ENCODE peak calls at places on chromosomes 3 and 15, in eight cellular contexts. R is HFF-Myc, E is body of pancreas, V is neural crest cell, X is cardiac muscle cell, Y is ovary, B is fibroblast of pulmonary artery, H is fibroblast of lung. A is an unnamed sample.

GRCh38 chr15:92822216-92823144 is 77.6 kb upstream of the CHD2 start:
- DNase-seq in R (no peak), E (no peak), V (no peak), X (no peak), Y (no peak), B (no peak), H (no peak), A (no peak)

GRCh38 chr3:40780341-40780800 is 255.6 kb downstream of the ZNF621 start:
- DNase-seq in R (no peak), E (peak), V (peak), X (no peak), Y (peak), B (peak), H (no peak), A (no peak)

GRCh38 chr3:195248281-195248680 is 22.7 kb downstream of the XXYLT1 start:
- DNase-seq in R (no peak), E (no peak), V (no peak), X (no peak), Y (no peak), B (peak), H (no peak), A (no peak)

GRCh38 chr15:66564136-66565041 is 1.4 kb downstream of the LCTL start:
- DNase-seq in R (no peak), E (no peak), V (no peak), X (no peak), Y (no peak), B (no peak), H (no peak), A (peak)

GRCh38 chr3:148839805-148840204 is 12.2 kb downstream of the CPB1 start:
- DNase-seq in R (no peak), E (no peak), V (no peak), X (no peak), Y (no peak), B (no peak), H (no peak), A (no peak)

GRCh38 chr3:73499787-73500186 is 125.0 kb downstream of the PDZRN3 start:
- DNase-seq in R (no peak), E (no peak), V (no peak), X (no peak), Y (no peak), B (peak), H (no peak), A (no peak)

GRCh38 chr15:59656935-59657634 is at the start of gene GTF2A2:
- DNase-seq in R (peak), E (peak), V (peak), X (peak), Y (peak), B (peak), H (peak), A (peak)

GRCh38 chr3:41188291-41188690 is 11.0 kb upstream of the CTNNB1 start:
- DNase-seq in R (no peak), E (no peak), V (no peak), X (no peak), Y (no peak), B (no peak), H (no peak), A (no peak)

GRCh38 chr15:33600161-33600560 is 289.4 kb downstream of the RYR3 start:
- DNase-seq in R (no peak), E (no peak), V (no peak), X (no peak), Y (no peak), B (no peak), H (no peak), A (no peak)

GRCh38 chr3:59425942-59426341 is 376.1 kb upstream of the CFAP20DC start:
- DNase-seq in R (no peak), E (no peak), V (no peak), X (no peak), Y (no peak), B (no peak), H (no peak), A (no peak)

GRCh38 chr3:136255672-136256406 is 5.7 kb downstream of the PCCB start:
- DNase-seq in R (no peak), E (no peak), V (no peak), X (no peak), Y (no peak), B (no peak), H (no peak), A (no peak)

GRCh38 chr3:63753567-63753966 is 65.5 kb upstream of the C3orf49 start:
- DNase-seq in R (no peak), E (no peak), V (no peak), X (peak), Y (no peak), B (peak), H (peak), A (no peak)

GRCh38 chr3:47781326-47781684 is 388 bp downstream of the SMARCC1 start:
- DNase-seq in R (no peak), E (peak), V (peak), X (peak), Y (peak), B (peak), H (no peak), A (peak)

GRCh38 chr3:120420360-120420759 is 30.4 kb downstream of the FSTL1 start:
- DNase-seq in R (no peak), E (no peak), V (no peak), X (no peak), Y (no peak), B (no peak), H (no peak), A (no peak)

GRCh38 chr3:168696119-168696518 is 600.4 kb upstream of the GOLIM4 start:
- DNase-seq in R (no peak), E (no peak), V (no peak), X (no peak), Y (no peak), B (no peak), H (no peak), A (no peak)

GRCh38 chr3:125525153-125525552 is 5.2 kb upstream of the SNX4 start:
- DNase-seq in R (no peak), E (no peak), V (no peak), X (no peak), Y (no peak), B (no peak), H (no peak), A (no peak)

GRCh38 chr3:125515421-125515820 is 4.6 kb downstream of the SNX4 start:
- DNase-seq in R (no peak), E (no peak), V (no peak), X (no peak), Y (no peak), B (no peak), H (no peak), A (no peak)

DNA sequence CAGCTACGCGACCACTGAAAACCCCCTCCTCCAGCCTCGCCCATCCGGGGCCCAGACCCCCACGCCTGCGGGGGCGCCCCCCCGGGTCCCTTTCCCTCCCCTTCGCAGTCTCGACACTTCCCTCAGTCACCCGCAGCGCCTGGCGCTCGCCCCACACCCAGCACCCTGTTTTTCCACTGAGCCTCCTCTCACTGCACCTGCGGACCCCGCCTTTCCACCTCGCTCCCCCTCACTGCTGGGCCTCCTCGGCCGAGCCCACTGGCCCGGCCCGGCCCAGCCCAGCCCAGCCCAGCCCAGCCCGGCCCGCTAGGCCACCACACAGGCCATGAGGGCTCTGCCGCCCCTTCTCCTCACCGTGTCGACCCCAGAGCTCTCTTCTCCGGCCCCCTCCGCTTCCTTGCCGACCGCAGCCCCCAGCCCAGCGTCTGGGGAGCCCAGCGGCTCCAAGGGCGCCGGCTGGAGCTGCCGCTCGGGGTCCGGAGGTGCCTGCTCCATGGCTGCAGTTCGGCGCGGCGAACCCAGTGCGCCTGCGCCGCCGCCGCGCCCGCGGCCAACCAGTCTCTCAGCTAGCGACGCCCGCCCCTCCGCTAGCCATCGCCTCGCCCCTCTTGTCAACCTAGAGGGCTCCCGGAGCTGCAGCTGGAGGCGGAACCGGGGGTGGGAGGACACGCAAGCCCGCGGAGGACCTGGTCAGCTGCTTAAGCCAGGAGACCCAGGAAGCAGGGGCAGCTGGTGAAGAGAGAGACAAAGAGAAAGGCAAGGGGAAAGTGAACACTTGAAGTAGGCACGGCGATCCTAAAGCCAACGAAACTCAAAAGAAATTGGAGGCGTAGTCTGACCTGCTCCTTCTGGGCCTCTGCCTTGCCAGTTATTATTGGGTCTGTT is at the start of gene SNX4:
- DNase-seq in R (peak), E (peak), V (peak), X (peak), Y (peak), B (peak), H (peak), A (peak)
- TF ChIP-seq CTCF in R (no peak), E (no peak), V (no peak), X (no peak), Y (no peak), B (no peak), H (no peak), A (no peak)

GRCh38 chr3:53500165-53500777 is 5.9 kb downstream of the CACNA1D start:
- DNase-seq in R (no peak), E (no peak), V (no peak), X (no peak), Y (no peak), B (no peak), H (no peak), A (no peak)

GRCh38 chr3:53495518-53496501 is 1.4 kb downstream of the CACNA1D start:
- DNase-seq in R (no peak), E (peak), V (no peak), X (peak), Y (peak), B (no peak), H (no peak), A (peak)

GRCh38 chr3:53496984-53497383 is 2.6 kb downstream of the CACNA1D start:
- DNase-seq in R (no peak), E (no peak), V (no peak), X (no peak), Y (no peak), B (no peak), H (no peak), A (no peak)

GRCh38 chr3:53501203-53501602 is 6.8 kb downstream of the CACNA1D start:
- DNase-seq in R (no peak), E (no peak), V (no peak), X (peak), Y (no peak), B (no peak), H (peak), A (no peak)

DNA sequence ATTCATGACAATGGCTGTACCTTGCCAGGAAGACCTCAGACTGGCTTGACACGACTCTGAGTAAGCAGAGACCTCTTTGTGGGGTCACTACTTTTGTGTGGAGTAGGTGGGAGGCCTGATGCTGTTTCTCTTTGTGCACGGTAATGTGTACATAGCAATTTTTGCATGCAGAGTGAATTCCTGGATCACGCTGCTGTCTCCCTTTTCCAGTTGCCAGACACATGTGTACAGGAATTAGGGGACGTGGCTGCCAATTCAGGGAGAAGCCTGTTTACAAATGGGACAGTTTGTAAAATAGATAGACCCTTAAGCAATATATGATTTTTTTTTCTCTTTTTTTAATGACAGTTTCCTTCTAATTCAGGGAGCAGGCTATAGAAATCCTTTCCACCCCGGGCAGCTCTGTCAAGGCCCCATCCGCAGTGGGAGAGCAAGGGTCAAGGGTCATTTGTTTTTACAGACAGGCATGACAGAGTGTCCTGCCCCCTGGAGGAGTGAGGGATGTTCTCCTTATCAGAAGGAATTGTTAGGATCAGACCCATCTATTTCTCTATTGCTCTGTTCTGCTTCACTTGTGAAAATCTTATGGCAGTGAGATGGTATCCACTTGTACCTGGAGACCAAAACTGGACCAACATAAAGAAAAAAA is 4.7 kb downstream of the CACNA1D start:
- DNase-seq in R (no peak), E (no peak), V (no peak), X (no peak), Y (no peak), B (no peak), H (no peak), A (peak)
- TF ChIP-seq CTCF in R (no peak), E (no peak), V (no peak), X (no peak), Y (no peak), B (no peak), H (no peak), A (peak)

GRCh38 chr3:165210132-165210531 is 13.9 kb upstream of the SLITRK3 start:
- DNase-seq in R (no peak), E (no peak), V (no peak), X (no peak), Y (no peak), B (no peak), H (no peak), A (no peak)
- TF ChIP-seq CTCF in R (no peak), E (peak), V (peak), X (peak), Y (no peak), B (peak), H (peak), A (peak)

GRCh38 chr15:75785771-75786563 is 57.3 kb upstream of the UBE2Q2 start:
- DNase-seq in R (no peak), E (no peak), V (peak), X (peak), Y (no peak), B (peak), H (peak), A (no peak)
- TF ChIP-seq CTCF in R (no peak), E (no peak), V (peak), X (no peak), Y (no peak), B (peak), H (peak), A (no peak)

DNA sequence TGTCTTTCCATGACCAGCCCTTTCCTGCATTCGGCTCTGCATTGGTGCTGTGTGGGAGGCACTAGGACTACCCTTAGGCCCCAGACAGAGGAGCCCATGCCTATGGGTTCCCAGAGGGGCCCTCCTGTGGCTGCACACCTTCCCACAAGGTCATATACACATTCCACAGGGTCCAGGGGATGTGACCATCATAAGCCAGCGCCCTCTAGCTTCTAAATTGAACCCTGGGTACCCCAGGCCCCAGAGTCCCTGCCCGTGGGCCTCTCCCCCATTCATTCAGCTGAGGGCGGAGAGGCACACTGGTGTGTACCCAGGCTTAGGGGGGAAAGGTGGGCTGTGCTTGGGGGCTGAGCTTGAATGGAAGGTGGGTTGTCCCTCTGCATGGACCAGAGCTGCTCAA is 10.2 kb upstream of the SLC6A6 start:
- DNase-seq in R (no peak), E (no peak), V (no peak), X (no peak), Y (no peak), B (no peak), H (no peak), A (no peak)
- TF ChIP-seq CTCF in R (no peak), E (no peak), V (no peak), X (no peak), Y (no peak), B (no peak), H (no peak), A (no peak)

GRCh38 chr3:8485141-8485840 is 16.3 kb upstream of the LMCD1 start:
- DNase-seq in R (no peak), E (no peak), V (no peak), X (no peak), Y (no peak), B (no peak), H (no peak), A (no peak)

GRCh38 chr3:8482263-8482662 is 19.4 kb upstream of the LMCD1 start:
- DNase-seq in R (no peak), E (no peak), V (no peak), X (no peak), Y (no peak), B (no peak), H (no peak), A (no peak)

GRCh38 chr3:8484409-8485140 is 17.0 kb upstream of the LMCD1 start:
- DNase-seq in R (no peak), E (no peak), V (no peak), X (no peak), Y (no peak), B (no peak), H (no peak), A (no peak)

GRCh38 chr3:8481380-8481779 is 20.2 kb upstream of the LMCD1 start:
- DNase-seq in R (no peak), E (no peak), V (no peak), X (no peak), Y (no peak), B (no peak), H (peak), A (no peak)

GRCh38 chr3:8482960-8483665 is 18.5 kb upstream of the LMCD1 start:
- DNase-seq in R (peak), E (peak), V (no peak), X (no peak), Y (peak), B (peak), H (peak), A (no peak)
- TF ChIP-seq CTCF in R (no peak), E (no peak), V (no peak), X (no peak), Y (no peak), B (no peak), H (no peak), A (no peak)

GRCh38 chr3:49700453-49701128 is 11.2 kb downstream of the RNF123 start:
- DNase-seq in R (no peak), E (no peak), V (no peak), X (no peak), Y (no peak), B (no peak), H (no peak), A (no peak)
- TF ChIP-seq CTCF in R (peak), E (no peak), V (no peak), X (peak), Y (no peak), B (no peak), H (no peak), A (no peak)

DNA sequence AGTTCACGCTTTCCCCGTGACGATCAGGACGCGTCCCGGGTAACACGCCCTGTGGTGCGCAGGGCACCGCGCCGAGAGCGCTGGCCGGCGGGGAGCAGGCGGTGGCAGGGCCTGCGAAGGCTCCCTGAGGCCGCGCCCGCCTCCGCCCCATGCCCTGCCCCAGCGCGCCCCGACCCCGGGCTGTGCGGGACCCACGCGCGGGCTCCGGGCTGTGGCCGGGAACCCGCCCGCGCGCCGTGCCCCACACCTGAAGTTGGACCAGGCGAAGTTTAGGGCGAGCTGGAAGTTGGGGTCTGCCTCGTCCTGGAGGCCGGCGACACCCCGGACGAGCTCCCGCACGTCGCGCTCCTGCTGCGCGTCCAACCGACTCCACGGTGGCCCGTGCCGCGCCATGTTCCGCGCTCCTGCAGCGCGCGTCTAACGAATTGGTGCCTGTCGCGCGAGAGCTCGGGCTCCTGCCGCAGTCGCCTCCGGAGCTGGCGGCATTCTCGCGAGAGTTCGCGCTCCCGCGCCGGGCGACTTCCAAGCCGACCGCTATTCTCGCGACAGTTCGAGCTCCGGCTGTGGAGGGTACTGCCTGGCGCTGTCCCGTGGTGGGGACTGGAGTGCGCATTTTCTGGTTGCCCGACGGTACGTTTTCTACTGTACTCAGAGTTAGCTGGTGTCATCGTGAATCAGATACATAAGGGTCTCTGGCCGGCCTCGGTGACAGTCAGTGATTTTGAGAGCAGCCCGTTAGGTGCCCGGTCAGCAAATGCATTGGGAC is at the start of gene TUBGCP5:
- DNase-seq in R (peak), E (peak), V (peak), X (peak), Y (peak), B (peak), H (peak), A (peak)
- TF ChIP-seq CTCF in R (no peak), E (peak), V (peak), X (no peak), Y (peak), B (peak), H (peak), A (no peak)

GRCh38 chr3:49327485-49327884 is 12.4 kb downstream of the USP4 start:
- DNase-seq in R (no peak), E (no peak), V (no peak), X (no peak), Y (no peak), B (peak), H (no peak), A (no peak)
- TF ChIP-seq CTCF in R (peak), E (no peak), V (peak), X (peak), Y (no peak), B (peak), H (peak), A (peak)

A was measured in glutamatergic neuron.